ENCODE peak calls at places on chromosome 18, in five cellular contexts. W, N, D, R and U are unnamed samples.

GRCh38 chr18:40810371-40810770 is 1144.7 kb upstream of the PIK3C3 start:
- DNase-seq in W (no peak), N (no peak), D (no peak), R (no peak), U (no peak)

GRCh38 chr18:63291278-63291677 is 28.3 kb downstream of the BCL2 start:
- DNase-seq in W (no peak), N (no peak), D (no peak), R (no peak), U (no peak)

GRCh38 chr18:22813648-22814328 is 119.3 kb upstream of the RBBP8 start:
- DNase-seq in W (no peak), N (no peak), D (no peak), R (peak; percentile 56), U (no peak)

GRCh38 chr18:9779630-9780029 is 71.5 kb downstream of the RAB31 start:
- DNase-seq in W (no peak), N (peak; percentile 45), D (no peak), R (no peak), U (no peak)

GRCh38 chr18:49609416-49610284 is 47.8 kb downstream of the LIPG start:
- DNase-seq in W (no peak), N (no peak), D (no peak), R (no peak), U (peak; percentile 42)

GRCh38 chr18:68083131-68083530 is 566.6 kb upstream of the DSEL start:
- DNase-seq in W (no peak), N (no peak), D (peak; percentile 20), R (no peak), U (no peak)

GRCh38 chr18:60038731-60039130 is 138.9 kb downstream of the PMAIP1 start:
- DNase-seq in W (no peak), N (no peak), D (no peak), R (no peak), U (no peak)

GRCh38 chr18:30889582-30890301 is 152.8 kb downstream of the DSC3 start:
- DNase-seq in W (no peak), N (no peak), D (no peak), R (peak; percentile 75), U (peak; percentile 8)

GRCh38 chr18:61727241-61727640 is 165.6 kb downstream of the RNF152 start:
- DNase-seq in W (no peak), N (no peak), D (no peak), R (no peak), U (no peak)

GRCh38 chr18:9918016-9918680 is 4.3 kb downstream of the VAPA start:
- DNase-seq in W (no peak), N (no peak), D (no peak), R (no peak), U (no peak)

DNA sequence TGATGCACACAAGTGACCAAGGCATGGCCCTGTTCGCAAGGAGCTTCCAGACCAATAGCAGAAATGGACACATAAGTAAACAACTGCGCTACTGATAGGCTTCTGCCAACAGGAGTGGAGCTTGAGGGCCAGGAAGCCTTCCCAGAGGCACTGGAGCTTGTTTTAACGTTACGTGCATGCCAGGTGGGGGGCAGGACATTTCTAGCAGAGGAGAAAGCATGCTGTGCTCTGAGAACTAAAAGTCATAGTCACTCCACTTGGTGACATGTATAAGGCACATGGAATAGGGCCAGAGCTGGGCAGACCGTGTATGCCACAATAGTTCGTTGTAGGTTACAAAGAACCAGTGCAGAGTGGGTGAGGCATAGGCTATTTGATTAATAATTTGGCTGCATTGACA is 184.2 kb downstream of the NEDD4L start:
- DNase-seq in W (no peak), N (no peak), D (no peak), R (no peak), U (no peak)
- TF ChIP-seq POLR2AphosphoS5 in W (no peak), N (no peak), D (no peak), R (no peak), U (no peak)

GRCh38 chr18:58532298-58532697 is 96.6 kb downstream of the ALPK2 start:
- DNase-seq in W (no peak), N (no peak), D (no peak), R (no peak), U (no peak)

GRCh38 chr18:58528011-58528367 is 100.9 kb downstream of the ALPK2 start:
- DNase-seq in W (no peak), N (no peak), D (no peak), R (no peak), U (no peak)

GRCh38 chr18:58532972-58533371 is 95.9 kb downstream of the ALPK2 start:
- DNase-seq in W (no peak), N (no peak), D (no peak), R (no peak), U (no peak)

GRCh38 chr18:58529714-58530354 is 99.1 kb downstream of the ALPK2 start:
- DNase-seq in W (peak; percentile 42), N (no peak), D (peak; percentile 52), R (peak; percentile 88), U (peak; percentile 32)

DNA sequence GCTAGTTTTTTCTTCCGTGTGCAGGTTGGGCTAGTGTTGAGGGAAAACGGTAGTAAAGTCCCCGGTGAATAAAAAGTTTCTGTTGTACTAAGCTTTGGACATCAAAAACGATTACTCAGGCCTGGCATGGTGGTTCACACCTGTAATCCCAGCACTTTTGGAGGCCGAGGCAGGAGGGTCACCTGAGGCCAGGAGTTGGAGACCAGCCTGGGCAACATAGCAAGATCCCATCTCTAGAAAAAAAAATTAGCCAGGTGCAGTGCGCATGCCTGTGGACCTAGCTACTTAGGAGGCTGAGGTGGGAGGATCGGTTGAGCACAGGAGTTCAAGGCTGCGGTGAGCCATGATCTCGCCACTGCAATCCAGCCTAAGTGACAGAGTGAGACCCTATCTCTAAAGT is 98.1 kb downstream of the ALPK2 start:
- DNase-seq in W (no peak), N (no peak), D (no peak), R (no peak), U (no peak)
- TF ChIP-seq POLR2AphosphoS5 in W (no peak), N (no peak), D (no peak), R (no peak), U (no peak)

DNA sequence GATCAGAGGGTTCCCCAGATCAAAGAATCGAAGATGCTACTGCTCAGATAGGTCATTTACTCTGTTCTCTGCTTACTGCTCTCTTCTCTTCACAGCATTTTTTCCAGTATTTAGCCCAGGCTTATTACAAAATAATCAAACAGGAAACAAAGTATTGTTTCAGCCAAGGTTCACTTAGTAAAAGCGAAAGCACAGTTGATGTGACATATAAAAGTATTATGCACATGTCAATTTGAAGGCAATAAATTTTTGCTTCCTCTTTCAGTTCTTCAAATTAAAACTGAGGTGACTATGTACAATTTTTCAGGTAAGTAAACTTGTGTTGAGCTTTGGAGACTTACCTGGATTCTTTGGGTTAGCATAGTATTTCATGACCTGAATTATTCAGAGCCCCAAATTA is 262.8 kb upstream of the CHST9 start:
- DNase-seq in W (no peak), N (no peak), D (no peak), R (no peak), U (no peak)
- TF ChIP-seq POLR2AphosphoS5 in W (no peak), N (no peak), D (no peak), R (no peak), U (no peak)

GRCh38 chr18:32383040-32383819 is 87.5 kb downstream of the GAREM1 start:
- DNase-seq in W (no peak), N (no peak), D (no peak), R (no peak), U (peak; percentile 91)
- TF ChIP-seq POLR2AphosphoS5 in W (no peak), N (peak; percentile 23), D (no peak), R (no peak), U (no peak)

GRCh38 chr18:5627756-5628511 is 84.1 kb upstream of the EPB41L3 start:
- DNase-seq in W (no peak), N (no peak), D (no peak), R (peak; percentile 28), U (no peak)

GRCh38 chr18:5628512-5629255 is 84.9 kb upstream of the EPB41L3 start:
- DNase-seq in W (no peak), N (no peak), D (no peak), R (peak; percentile 63), U (no peak)

GRCh38 chr18:5630766-5631413 is 87.1 kb upstream of the EPB41L3 start:
- DNase-seq in W (no peak), N (no peak), D (no peak), R (no peak), U (no peak)

GRCh38 chr18:5632041-5632440 is 88.2 kb upstream of the EPB41L3 start:
- DNase-seq in W (no peak), N (no peak), D (no peak), R (no peak), U (no peak)

DNA sequence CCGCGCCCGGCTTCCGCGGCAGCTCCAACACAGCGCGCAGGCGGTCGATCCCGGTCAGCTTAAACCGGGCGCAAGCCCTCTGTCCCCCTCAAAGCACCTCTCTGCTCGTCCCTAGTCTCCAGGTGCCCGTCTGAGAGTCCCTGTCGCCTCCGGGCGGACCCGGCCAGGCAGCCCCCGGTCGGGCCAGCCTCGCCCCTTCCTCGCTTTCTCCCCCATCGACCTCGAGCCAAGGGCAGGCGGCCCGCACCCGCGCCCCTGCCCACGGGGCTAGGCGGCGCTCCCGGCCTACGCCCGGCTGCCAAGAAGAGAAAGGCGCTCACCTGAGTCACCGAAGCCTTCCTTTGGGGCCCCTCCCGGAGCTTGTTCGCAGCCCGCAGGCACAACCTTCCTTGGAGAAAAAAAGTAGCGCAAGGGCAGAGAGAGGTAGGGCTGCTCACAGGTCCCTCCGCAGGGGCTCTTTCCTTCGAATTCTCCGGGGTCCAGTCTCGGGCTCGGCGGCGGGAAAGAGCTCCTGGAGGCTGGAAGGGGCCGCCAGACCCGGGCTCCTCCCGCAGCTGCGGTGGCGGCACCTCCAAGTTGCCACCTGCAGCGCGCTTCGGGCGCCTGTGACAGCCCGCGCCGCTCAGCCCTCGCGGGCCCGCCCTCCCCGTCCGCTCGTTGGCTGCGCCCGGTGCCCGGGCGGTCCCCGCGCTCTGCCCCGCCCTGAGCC is 86.4 kb upstream of the EPB41L3 start:
- DNase-seq in W (peak; percentile 23), N (no peak), D (no peak), R (peak; percentile 91), U (no peak)
- TF ChIP-seq POLR2AphosphoS5 in W (no peak), N (peak; percentile 11), D (no peak), R (no peak), U (no peak)

GRCh38 chr18:4450065-4450676 is 4.9 kb downstream of the DLGAP1 start:
- DNase-seq in W (no peak), N (no peak), D (peak; percentile 28), R (no peak), U (no peak)

GRCh38 chr18:4454548-4455112 is 477 bp downstream of the DLGAP1 start:
- DNase-seq in W (no peak), N (no peak), D (no peak), R (peak; percentile 34), U (no peak)

GRCh38 chr18:4453712-4454547 is 1.2 kb downstream of the DLGAP1 start:
- DNase-seq in W (no peak), N (no peak), D (no peak), R (peak; percentile 83), U (no peak)

GRCh38 chr18:4455113-4455811 is at the start of gene DLGAP1:
- DNase-seq in W (peak; percentile 24), N (no peak), D (no peak), R (peak; percentile 87), U (no peak)
- TF ChIP-seq POLR2AphosphoS5 in W (no peak), N (no peak), D (no peak), R (peak; percentile 83), U (no peak)